ENCODE peak calls at places on chromosomes 2 and 18, in six cellular contexts. One of them, this sample, is unnamed.

GRCh38 chr2:139813340-139813739 is 1033.2 kb upstream of the NXPH2 start:
- DNase-seq in cardiac fibroblast: no peak
- DNase-seq in AG09309: no peak
- DNase-seq in colonic mucosa: no peak
- DNase-seq in CD4-positive, alpha-beta T cell: no peak
- DNase-seq in ovary: no peak
- DNase-seq in this sample: no peak

GRCh38 chr2:37568565-37568964 is 102.9 kb downstream of the CDC42EP3 start:
- DNase-seq in CD4-positive, alpha-beta T cell: peak; percentile 3
- DNase-seq in colonic mucosa: no peak
- DNase-seq in cardiac fibroblast: no peak
- DNase-seq in AG09309: no peak
- DNase-seq in ovary: no peak
- DNase-seq in this sample: no peak

GRCh38 chr2:236526459-236527197 is 43.0 kb upstream of the ACKR3 start:
- DNase-seq in ovary: no peak
- DNase-seq in AG09309: no peak
- DNase-seq in colonic mucosa: no peak
- DNase-seq in cardiac fibroblast: no peak
- DNase-seq in CD4-positive, alpha-beta T cell: no peak
- DNase-seq in this sample: no peak

GRCh38 chr2:65232636-65233035 is 5.0 kb downstream of the ACTR2 start:
- DNase-seq in CD4-positive, alpha-beta T cell: no peak
- DNase-seq in AG09309: no peak
- DNase-seq in colonic mucosa: no peak
- DNase-seq in ovary: no peak
- DNase-seq in cardiac fibroblast: peak; percentile 78
- DNase-seq in this sample: no peak

GRCh38 chr2:76169985-76170384 is 459.3 kb upstream of the GCFC2 start:
- DNase-seq in cardiac fibroblast: no peak
- DNase-seq in CD4-positive, alpha-beta T cell: no peak
- DNase-seq in ovary: no peak
- DNase-seq in AG09309: no peak
- DNase-seq in colonic mucosa: no peak
- DNase-seq in this sample: no peak

GRCh38 chr2:197242719-197243118 is 67.9 kb downstream of the ANKRD44 start:
- DNase-seq in ovary: no peak
- DNase-seq in colonic mucosa: no peak
- DNase-seq in cardiac fibroblast: no peak
- DNase-seq in AG09309: no peak
- DNase-seq in CD4-positive, alpha-beta T cell: no peak
- DNase-seq in this sample: no peak

GRCh38 chr2:151857650-151858049 is 29.4 kb upstream of the ARL5A start:
- DNase-seq in AG09309: no peak
- DNase-seq in ovary: no peak
- DNase-seq in CD4-positive, alpha-beta T cell: no peak
- DNase-seq in cardiac fibroblast: no peak
- DNase-seq in colonic mucosa: no peak
- DNase-seq in this sample: no peak

GRCh38 chr2:158413581-158413980 is 43.0 kb downstream of the CCDC148 start:
- DNase-seq in CD4-positive, alpha-beta T cell: no peak
- DNase-seq in colonic mucosa: no peak
- DNase-seq in ovary: no peak
- DNase-seq in AG09309: no peak
- DNase-seq in cardiac fibroblast: peak; percentile 27
- DNase-seq in this sample: no peak

GRCh38 chr2:157874278-157874825 is 1.8 kb downstream of the ACVR1 start:
- DNase-seq in ovary: no peak
- DNase-seq in AG09309: no peak
- DNase-seq in colonic mucosa: no peak
- DNase-seq in CD4-positive, alpha-beta T cell: no peak
- DNase-seq in cardiac fibroblast: no peak
- DNase-seq in this sample: no peak

GRCh38 chr18:24342347-24342746 is 55.3 kb downstream of the OSBPL1A start:
- DNase-seq in cardiac fibroblast: peak; percentile 70
- DNase-seq in ovary: no peak
- DNase-seq in colonic mucosa: no peak
- DNase-seq in AG09309: no peak
- DNase-seq in CD4-positive, alpha-beta T cell: no peak
- DNase-seq in this sample: no peak

GRCh38 chr2:11299439-11299838 is 45.0 kb downstream of the ROCK2 start:
- DNase-seq in AG09309: no peak
- DNase-seq in CD4-positive, alpha-beta T cell: no peak
- DNase-seq in colonic mucosa: no peak
- DNase-seq in cardiac fibroblast: no peak
- DNase-seq in ovary: no peak
- DNase-seq in this sample: no peak

GRCh38 chr2:128622371-128622770 is 303.7 kb upstream of the HS6ST1 start:
- DNase-seq in AG09309: no peak
- DNase-seq in CD4-positive, alpha-beta T cell: no peak
- DNase-seq in cardiac fibroblast: no peak
- DNase-seq in colonic mucosa: no peak
- DNase-seq in ovary: no peak
- DNase-seq in this sample: no peak

GRCh38 chr2:15667579-15668556 is 76.2 kb downstream of the DDX1 start:
- DNase-seq in ovary: no peak
- DNase-seq in AG09309: no peak
- DNase-seq in colonic mucosa: no peak
- DNase-seq in CD4-positive, alpha-beta T cell: no peak
- DNase-seq in cardiac fibroblast: peak; percentile 60
- DNase-seq in this sample: no peak

GRCh38 chr2:100978582-100979051 is 23.5 kb upstream of the RPL31 start:
- DNase-seq in CD4-positive, alpha-beta T cell: no peak
- DNase-seq in cardiac fibroblast: no peak
- DNase-seq in ovary: no peak
- DNase-seq in AG09309: no peak
- DNase-seq in colonic mucosa: no peak
- DNase-seq in this sample: no peak

GRCh38 chr2:66596229-66596628 is 161.3 kb downstream of the MEIS1 start:
- DNase-seq in CD4-positive, alpha-beta T cell: no peak
- DNase-seq in colonic mucosa: no peak
- DNase-seq in AG09309: no peak
- DNase-seq in ovary: no peak
- DNase-seq in cardiac fibroblast: peak; percentile 20
- DNase-seq in this sample: no peak

GRCh38 chr2:159072795-159073194 is 104.4 kb downstream of the TANC1 start:
- DNase-seq in CD4-positive, alpha-beta T cell: no peak
- DNase-seq in cardiac fibroblast: peak; percentile 64
- DNase-seq in ovary: no peak
- DNase-seq in colonic mucosa: no peak
- DNase-seq in AG09309: no peak
- DNase-seq in this sample: no peak

GRCh38 chr2:202339052-202339870 is 36.9 kb upstream of the BMPR2 start:
- DNase-seq in CD4-positive, alpha-beta T cell: no peak
- DNase-seq in colonic mucosa: peak; percentile 33
- DNase-seq in AG09309: no peak
- DNase-seq in cardiac fibroblast: peak; percentile 79
- DNase-seq in ovary: no peak
- DNase-seq in this sample: no peak

GRCh38 chr2:38037757-38038615 is 38.0 kb downstream of the CYP1B1 start:
- DNase-seq in cardiac fibroblast: peak; percentile 70
- DNase-seq in ovary: peak; percentile 44
- DNase-seq in CD4-positive, alpha-beta T cell: no peak
- DNase-seq in colonic mucosa: no peak
- DNase-seq in AG09309: no peak
- DNase-seq in this sample: no peak

GRCh38 chr2:54859997-54860701 is 136.7 kb downstream of the EML6 start:
- DNase-seq in AG09309: peak; percentile 80
- DNase-seq in CD4-positive, alpha-beta T cell: no peak
- DNase-seq in ovary: no peak
- DNase-seq in cardiac fibroblast: peak; percentile 80
- DNase-seq in colonic mucosa: no peak
- DNase-seq in this sample: no peak

DNA sequence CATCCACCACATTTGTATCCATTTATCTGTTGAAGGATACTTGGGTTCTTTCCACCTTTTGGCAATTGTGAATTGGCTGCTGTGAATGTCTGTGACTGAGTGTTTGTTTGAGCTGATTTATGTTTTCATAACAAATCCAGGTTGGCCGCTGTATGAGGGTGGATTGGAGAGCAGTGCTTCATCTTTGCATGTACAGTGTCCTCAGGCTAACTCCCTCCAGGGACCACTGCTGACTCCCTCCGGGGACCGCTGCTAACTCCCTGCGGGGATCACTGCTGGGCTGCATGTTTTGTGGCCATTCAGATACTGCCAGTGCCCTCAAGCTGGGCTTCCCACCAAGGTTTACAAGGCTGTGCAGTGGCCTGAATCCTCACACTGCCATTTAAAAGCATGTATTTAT is 10.2 kb downstream of the BOK start:
- DNase-seq in cardiac fibroblast: no peak
- DNase-seq in CD4-positive, alpha-beta T cell: no peak
- DNase-seq in AG09309: no peak
- DNase-seq in ovary: no peak
- DNase-seq in colonic mucosa: no peak
- DNase-seq in this sample: no peak
- TF ChIP-seq CTCF in cardiac fibroblast: no peak
- TF ChIP-seq CTCF in CD4-positive, alpha-beta T cell: no peak
- TF ChIP-seq CTCF in AG09309: no peak
- TF ChIP-seq CTCF in ovary: no peak
- TF ChIP-seq CTCF in colonic mucosa: no peak
- TF ChIP-seq CTCF in this sample: no peak

GRCh38 chr2:176562359-176563043 is 293.3 kb downstream of the MTX2 start:
- DNase-seq in AG09309: no peak
- DNase-seq in ovary: no peak
- DNase-seq in colonic mucosa: no peak
- DNase-seq in cardiac fibroblast: peak; percentile 79
- DNase-seq in CD4-positive, alpha-beta T cell: no peak
- DNase-seq in this sample: no peak

GRCh38 chr2:176557821-176558220 is 288.6 kb downstream of the MTX2 start:
- DNase-seq in ovary: no peak
- DNase-seq in CD4-positive, alpha-beta T cell: no peak
- DNase-seq in cardiac fibroblast: no peak
- DNase-seq in colonic mucosa: no peak
- DNase-seq in AG09309: no peak
- DNase-seq in this sample: no peak

GRCh38 chr2:176558574-176559140 is 289.4 kb downstream of the MTX2 start:
- DNase-seq in AG09309: no peak
- DNase-seq in cardiac fibroblast: no peak
- DNase-seq in colonic mucosa: no peak
- DNase-seq in CD4-positive, alpha-beta T cell: no peak
- DNase-seq in ovary: no peak
- DNase-seq in this sample: no peak

GRCh38 chr2:176560296-176560695 is 291.1 kb downstream of the MTX2 start:
- DNase-seq in CD4-positive, alpha-beta T cell: no peak
- DNase-seq in ovary: no peak
- DNase-seq in AG09309: no peak
- DNase-seq in cardiac fibroblast: no peak
- DNase-seq in colonic mucosa: no peak
- DNase-seq in this sample: no peak

DNA sequence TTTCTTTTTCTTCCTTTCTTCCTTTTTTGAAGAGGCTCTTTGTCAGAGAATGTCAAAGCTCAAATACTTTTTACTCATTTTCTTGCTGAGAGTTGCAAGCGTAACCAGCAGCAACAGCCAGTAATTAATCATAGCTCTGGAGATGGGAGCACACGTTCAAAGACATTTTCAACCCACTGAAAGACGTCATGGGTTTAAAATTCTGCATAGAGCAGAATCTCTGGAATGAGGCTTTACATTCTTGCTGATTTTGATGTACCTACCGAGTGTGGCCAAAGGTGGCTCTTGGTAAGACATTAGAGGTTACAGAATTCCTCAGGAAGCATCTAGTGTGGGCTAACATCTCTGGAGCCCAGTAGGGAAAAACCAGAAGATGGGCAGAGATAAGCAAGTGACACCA is 292.5 kb downstream of the MTX2 start:
- DNase-seq in cardiac fibroblast: peak; percentile 23
- DNase-seq in ovary: no peak
- DNase-seq in CD4-positive, alpha-beta T cell: no peak
- DNase-seq in colonic mucosa: no peak
- DNase-seq in AG09309: no peak
- DNase-seq in this sample: no peak
- TF ChIP-seq CTCF in cardiac fibroblast: no peak
- TF ChIP-seq CTCF in ovary: no peak
- TF ChIP-seq CTCF in CD4-positive, alpha-beta T cell: no peak
- TF ChIP-seq CTCF in colonic mucosa: no peak
- TF ChIP-seq CTCF in AG09309: no peak
- TF ChIP-seq CTCF in this sample: peak; percentile 33

DNA sequence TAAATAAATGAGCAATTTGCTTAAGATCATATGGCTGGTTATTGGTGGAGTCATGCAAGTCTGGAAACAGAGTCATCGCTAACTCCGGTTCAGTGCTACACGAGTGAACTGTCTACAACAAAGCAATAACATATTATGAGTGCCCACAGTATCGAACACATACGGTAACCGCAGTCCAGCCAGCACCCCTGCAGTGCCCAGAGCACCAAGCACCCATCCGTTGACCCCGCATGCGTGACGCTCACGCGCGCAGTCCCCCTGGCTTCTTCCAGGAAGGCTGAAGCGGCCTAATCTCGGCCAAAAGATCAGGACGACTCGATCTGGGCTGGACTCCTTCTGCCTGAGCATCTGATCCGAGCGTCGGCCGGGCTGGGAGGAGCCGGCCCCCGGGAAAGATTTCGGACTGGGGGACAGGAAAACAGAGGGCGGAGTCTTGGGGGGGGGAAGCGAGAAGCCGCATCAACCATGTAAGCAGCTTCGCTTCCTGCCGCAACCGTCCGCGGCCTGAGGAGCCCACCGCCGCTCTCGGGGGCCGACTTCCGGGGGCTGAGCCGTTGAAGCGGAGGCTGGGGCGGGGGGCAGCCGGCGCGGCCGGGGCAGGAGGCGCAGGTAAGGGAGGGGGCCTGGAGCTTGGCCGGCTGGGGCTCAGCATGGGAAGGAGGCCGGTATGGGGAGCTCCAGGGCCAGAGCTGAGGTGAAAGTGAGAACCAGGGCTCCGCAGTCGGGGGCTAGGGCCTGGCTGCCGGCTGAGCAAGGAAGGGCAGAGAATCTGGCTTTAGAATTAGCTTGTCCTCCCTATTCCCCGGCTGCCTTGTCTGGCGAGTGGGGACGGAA is at the start of gene PIKFYVE:
- DNase-seq in colonic mucosa: peak; percentile 96
- DNase-seq in CD4-positive, alpha-beta T cell: peak; percentile 82
- DNase-seq in ovary: peak; percentile 94
- DNase-seq in cardiac fibroblast: peak; percentile 99
- DNase-seq in AG09309: peak; percentile 86
- DNase-seq in this sample: peak; percentile 82
- TF ChIP-seq CTCF in colonic mucosa: no peak
- TF ChIP-seq CTCF in CD4-positive, alpha-beta T cell: no peak
- TF ChIP-seq CTCF in ovary: no peak
- TF ChIP-seq CTCF in cardiac fibroblast: no peak
- TF ChIP-seq CTCF in AG09309: no peak
- TF ChIP-seq CTCF in this sample: no peak

GRCh38 chr2:119433636-119434327 is 2.1 kb downstream of the TMEM37 start:
- DNase-seq in cardiac fibroblast: no peak
- DNase-seq in CD4-positive, alpha-beta T cell: no peak
- DNase-seq in ovary: no peak
- DNase-seq in AG09309: no peak
- DNase-seq in colonic mucosa: peak; percentile 63
- DNase-seq in this sample: no peak

GRCh38 chr2:119430023-119430498 is 1.6 kb upstream of the TMEM37 start:
- DNase-seq in AG09309: no peak
- DNase-seq in colonic mucosa: no peak
- DNase-seq in CD4-positive, alpha-beta T cell: no peak
- DNase-seq in cardiac fibroblast: no peak
- DNase-seq in ovary: no peak
- DNase-seq in this sample: no peak

GRCh38 chr2:119431155-119431975 is at the start of gene TMEM37:
- DNase-seq in colonic mucosa: peak; percentile 77
- DNase-seq in CD4-positive, alpha-beta T cell: no peak
- DNase-seq in ovary: peak; percentile 83
- DNase-seq in cardiac fibroblast: peak; percentile 64
- DNase-seq in AG09309: no peak
- DNase-seq in this sample: peak; percentile 70

GRCh38 chr2:119432882-119433522 is 1.3 kb downstream of the TMEM37 start:
- DNase-seq in ovary: no peak
- DNase-seq in AG09309: no peak
- DNase-seq in cardiac fibroblast: no peak
- DNase-seq in CD4-positive, alpha-beta T cell: no peak
- DNase-seq in colonic mucosa: no peak
- DNase-seq in this sample: no peak

GRCh38 chr2:119431976-119432881 is 575 bp downstream of the TMEM37 start:
- DNase-seq in AG09309: no peak
- DNase-seq in colonic mucosa: peak; percentile 31
- DNase-seq in cardiac fibroblast: peak; percentile 63
- DNase-seq in ovary: peak; percentile 44
- DNase-seq in CD4-positive, alpha-beta T cell: no peak
- DNase-seq in this sample: no peak
- TF ChIP-seq CTCF in AG09309: no peak
- TF ChIP-seq CTCF in colonic mucosa: no peak
- TF ChIP-seq CTCF in cardiac fibroblast: no peak
- TF ChIP-seq CTCF in ovary: no peak
- TF ChIP-seq CTCF in CD4-positive, alpha-beta T cell: no peak
- TF ChIP-seq CTCF in this sample: no peak

This sample was measured in mesothelial cell of epicardium.